ENCODE peak calls at places on chromosomes 16 and 17, in eight cellular contexts. Y is stimulated activated CD4-positive, alpha-beta T cell treated with anti-CD3 and anti-CD28 coated beads, Interleukin-2, amount 100 ng/mL, for 4 hours; I is C1 segment of cervical spinal cord; X is activated CD4-positive, alpha-beta T cell treated with anti-CD3 and anti-CD28 coated beads, Interleukin-2, amount 10 ng/mL, durations not matched to agents 7 days and 5 days; S is NCI-H1436 treated with DMSO at 0.1 percent for 48 hours; J is HT1080; N is cerebellar nuclear complex; F is NCI-H526. C is an unnamed sample.

GRCh38 chr16:10681310-10682308 is 13.1 kb downstream of the TEKT5 start:
- DNase-seq in Y (no peak), I (no peak), X (no peak), S (no peak), J (no peak), N (no peak), F (no peak), C (no peak)

GRCh38 chr16:48101069-48101674 is 54.6 kb downstream of the ABCC12 start:
- DNase-seq in Y (peak; percentile 22), I (no peak), X (no peak), S (no peak), J (no peak), N (no peak), F (no peak), C (no peak)

GRCh38 chr17:38967290-38967738 is at the start of gene FBXO47:
- DNase-seq in Y (peak; percentile 78), I (peak; percentile 87), X (peak; percentile 85), S (no peak), J (peak; percentile 34), N (peak; percentile 49), F (peak; percentile 36), C (no peak)

GRCh38 chr16:68894714-68895113 is 51.4 kb downstream of the TANGO6 start:
- DNase-seq in Y (no peak), I (no peak), X (no peak), S (no peak), J (no peak), N (no peak), F (no peak), C (no peak)

GRCh38 chr17:64992325-64992802 is 64.2 kb downstream of the GNA13 start:
- DNase-seq in Y (no peak), I (no peak), X (no peak), S (no peak), J (peak; percentile 88), N (no peak), F (no peak), C (no peak)

GRCh38 chr17:82679586-82680465 is 18.7 kb downstream of the RAB40B start:
- DNase-seq in Y (no peak), I (no peak), X (no peak), S (no peak), J (no peak), N (no peak), F (no peak), C (no peak)

GRCh38 chr17:79607941-79608728 is 2.7 kb downstream of the RBFOX3 start:
- DNase-seq in Y (no peak), I (no peak), X (no peak), S (no peak), J (peak; percentile 36), N (no peak), F (no peak), C (no peak)

GRCh38 chr17:40399185-40399584 is 18.5 kb downstream of the TOP2A start:
- DNase-seq in Y (no peak), I (no peak), X (no peak), S (no peak), J (peak; percentile 52), N (no peak), F (peak; percentile 67), C (peak; percentile 26)

GRCh38 chr17:48352630-48353029 is 77.4 kb downstream of the SKAP1 start:
- DNase-seq in Y (peak; percentile 15), I (no peak), X (no peak), S (no peak), J (peak; percentile 11), N (no peak), F (no peak), C (no peak)